ENCODE peak calls at places on chromosomes 11 and 22, in four cellular contexts. L is sigmoid colon; G is neuronal stem cell; K is CD4-positive, CD25-positive, alpha-beta regulatory T cell. S is an unnamed sample.

GRCh38 chr11:1749787-1750351 is 526 bp downstream of the IFITM10 start:
- DNase-seq in K (no peak), L (no peak), G (no peak), S (no peak)

GRCh38 chr22:20940178-20940790 is 23.1 kb downstream of the CRKL start:
- DNase-seq in G (no peak), K (no peak), L (no peak), S (no peak)

GRCh38 chr11:6992457-6993431 is 27.4 kb downstream of the ZNF214 start:
- DNase-seq in L (no peak), K (no peak), G (no peak), S (peak)

GRCh38 chr22:27397948-27398330 is 403.6 kb downstream of the MN1 start:
- DNase-seq in K (no peak), L (peak), G (no peak), S (peak)

GRCh38 chr11:128776434-128777284 is 82.8 kb downstream of the FLI1 start:
- DNase-seq in K (peak), L (no peak), G (peak), S (no peak)

GRCh38 chr11:69470301-69470700 is 11.2 kb upstream of the LINC01488 start:
- DNase-seq in K (no peak), L (no peak), G (no peak), S (no peak)

GRCh38 chr11:198236-198806 is 5.4 kb downstream of the SCGB1C1 start:
- DNase-seq in K (no peak), L (peak), G (no peak), S (no peak)

GRCh38 chr11:86955111-86955673 is at the start of gene FZD4:
- DNase-seq in G (peak), L (peak), K (peak), S (peak)

GRCh38 chr22:40404251-40405177 is 34.1 kb downstream of the SGSM3 start:
- DNase-seq in K (no peak), L (no peak), G (no peak), S (no peak)

GRCh38 chr11:19722702-19723101 is 10.1 kb downstream of the NAV2 start:
- DNase-seq in G (no peak), L (no peak), K (no peak), S (no peak)

GRCh38 chr11:78370406-78371172 is 47.0 kb downstream of the GAB2 start:
- DNase-seq in G (no peak), L (no peak), K (no peak), S (no peak)

GRCh38 chr11:2944530-2944929 is 15.3 kb upstream of the PHLDA2 start:
- DNase-seq in G (no peak), K (no peak), L (no peak), S (peak)

GRCh38 chr22:47423861-47424820 is 661.7 kb downstream of the TBC1D22A start:
- DNase-seq in L (no peak), G (no peak), K (no peak), S (no peak)

GRCh38 chr22:47356433-47357011 is 594.1 kb downstream of the TBC1D22A start:
- DNase-seq in K (no peak), G (no peak), L (no peak), S (no peak)

GRCh38 chr11:59866397-59866796 is at the start of gene TCN1:
- DNase-seq in G (no peak), K (no peak), L (no peak), S (no peak)

GRCh38 chr22:36369004-36369921 is 18.5 kb downstream of the MYH9 start:
- DNase-seq in L (no peak), K (no peak), G (no peak), S (no peak)

GRCh38 chr22:48494968-48495750 is 1332.5 kb downstream of the BRD1 start:
- DNase-seq in K (no peak), L (peak), G (no peak), S (no peak)

GRCh38 chr11:120471131-120471530 is 40.4 kb upstream of the GRIK4 start:
- DNase-seq in G (no peak), K (no peak), L (no peak), S (no peak)

GRCh38 chr11:72370201-72370600 is 64.1 kb downstream of the CLPB start:
- DNase-seq in G (no peak), L (no peak), K (no peak), S (no peak)

GRCh38 chr11:75241036-75241905 is 697 bp downstream of the TPBGL start:
- DNase-seq in L (peak), K (peak), G (peak), S (peak)

GRCh38 chr22:20724676-20725454 is 49.0 kb upstream of the SERPIND1 start:
- DNase-seq in L (no peak), G (no peak), K (no peak), S (no peak)

GRCh38 chr11:12822623-12823022 is 148.4 kb downstream of the TEAD1 start:
- DNase-seq in G (no peak), L (no peak), K (no peak), S (no peak)

GRCh38 chr22:35439365-35439717 is 39.4 kb downstream of the MCM5 start:
- DNase-seq in L (no peak), K (no peak), G (no peak), S (no peak)

GRCh38 chr11:114159802-114160588 is 100.5 kb downstream of the ZBTB16 start:
- DNase-seq in G (no peak), L (peak), K (peak), S (peak)

GRCh38 chr11:118002541-118003019 is 16.4 kb downstream of the IL10RA start:
- DNase-seq in G (peak), L (peak), K (peak), S (peak)

GRCh38 chr11:106540001-106540400 is 462.5 kb downstream of the AASDHPPT start:
- DNase-seq in K (no peak), L (no peak), G (no peak), S (no peak)

GRCh38 chr11:19872526-19873135 is 160.0 kb downstream of the NAV2 start:
- DNase-seq in L (no peak), G (no peak), K (no peak), S (no peak)

GRCh38 chr11:41788177-41788576 is 328.7 kb upstream of the LRRC4C start:
- DNase-seq in G (no peak), K (no peak), L (no peak), S (no peak)
- H3K4me3 ChIP-seq in G (no peak), K (no peak), L (no peak), S (no peak)

GRCh38 chr22:31082606-31083376 is 1.7 kb downstream of the SMTN start:
- DNase-seq in L (peak), G (no peak), K (peak), S (peak)
- H3K27ac ChIP-seq in L (peak), G (no peak), K (no peak), S (peak)

DNA sequence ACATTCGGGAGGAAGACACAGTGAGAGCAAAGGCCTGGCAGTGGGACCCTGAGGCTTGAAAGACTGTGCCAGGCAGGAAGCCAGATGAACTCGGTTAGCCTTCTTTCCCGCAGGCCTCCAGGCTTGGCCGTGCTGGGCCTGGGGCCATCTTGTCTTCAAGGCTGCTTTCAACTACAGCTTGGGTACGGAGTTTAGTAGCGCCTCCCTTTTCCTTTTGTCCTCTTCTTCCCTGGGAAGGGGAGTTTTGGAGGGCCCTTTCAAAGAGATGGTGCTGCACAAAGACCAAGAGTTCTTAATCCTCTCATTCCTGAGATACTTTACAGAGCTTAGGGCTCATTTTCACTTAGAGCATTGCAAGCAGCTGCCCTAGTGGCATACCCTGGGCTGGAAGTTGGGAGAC is 87.5 kb downstream of the TP53I11 start:
- DNase-seq in G (peak), L (no peak), K (no peak), S (no peak)
- H3K4me3 ChIP-seq in G (no peak), L (no peak), K (no peak), S (no peak)

GRCh38 chr11:10798330-10798980 is 10.3 kb downstream of the EIF4G2 start:
- DNase-seq in G (no peak), L (no peak), K (peak), S (no peak)
- H3K27ac ChIP-seq in G (no peak), L (no peak), K (peak), S (no peak)

GRCh38 chr22:42932857-42933782 is 76.0 kb upstream of the ARFGAP3 start:
- DNase-seq in L (no peak), G (no peak), K (peak), S (no peak)
- H3K4me3 ChIP-seq in L (no peak), G (no peak), K (peak), S (no peak)

GRCh38 chr11:68092411-68092810 is 28.8 kb downstream of the CHKA start:
- DNase-seq in K (no peak), L (no peak), G (no peak), S (no peak)

GRCh38 chr11:68093565-68093964 is 27.6 kb downstream of the CHKA start:
- DNase-seq in K (no peak), L (no peak), G (no peak), S (no peak)

GRCh38 chr11:68090706-68091105 is 30.5 kb downstream of the CHKA start:
- DNase-seq in K (peak), G (no peak), L (no peak), S (no peak)

DNA sequence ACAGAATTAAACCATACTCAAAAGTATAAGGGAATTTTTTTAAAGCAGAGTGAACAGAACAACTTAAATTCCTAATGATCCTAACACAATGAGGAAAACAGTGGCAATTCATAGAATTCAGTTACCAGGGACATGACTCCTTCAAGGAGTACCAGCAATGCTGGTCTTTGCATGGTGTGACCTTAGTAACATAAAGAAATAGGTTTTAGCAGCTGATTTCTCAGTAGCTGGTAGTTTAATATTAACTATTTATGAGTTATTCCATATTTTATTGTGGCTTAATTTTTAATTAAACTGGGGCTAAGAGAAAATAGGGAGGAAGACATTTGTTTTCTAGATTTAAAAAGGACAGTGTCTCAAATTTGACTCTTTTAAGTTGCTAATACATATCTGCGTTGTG is 30.9 kb downstream of the CHKA start:
- DNase-seq in K (no peak), G (no peak), L (no peak), S (no peak)
- H3K27ac ChIP-seq in K (no peak), G (no peak), L (no peak), S (no peak)

DNA sequence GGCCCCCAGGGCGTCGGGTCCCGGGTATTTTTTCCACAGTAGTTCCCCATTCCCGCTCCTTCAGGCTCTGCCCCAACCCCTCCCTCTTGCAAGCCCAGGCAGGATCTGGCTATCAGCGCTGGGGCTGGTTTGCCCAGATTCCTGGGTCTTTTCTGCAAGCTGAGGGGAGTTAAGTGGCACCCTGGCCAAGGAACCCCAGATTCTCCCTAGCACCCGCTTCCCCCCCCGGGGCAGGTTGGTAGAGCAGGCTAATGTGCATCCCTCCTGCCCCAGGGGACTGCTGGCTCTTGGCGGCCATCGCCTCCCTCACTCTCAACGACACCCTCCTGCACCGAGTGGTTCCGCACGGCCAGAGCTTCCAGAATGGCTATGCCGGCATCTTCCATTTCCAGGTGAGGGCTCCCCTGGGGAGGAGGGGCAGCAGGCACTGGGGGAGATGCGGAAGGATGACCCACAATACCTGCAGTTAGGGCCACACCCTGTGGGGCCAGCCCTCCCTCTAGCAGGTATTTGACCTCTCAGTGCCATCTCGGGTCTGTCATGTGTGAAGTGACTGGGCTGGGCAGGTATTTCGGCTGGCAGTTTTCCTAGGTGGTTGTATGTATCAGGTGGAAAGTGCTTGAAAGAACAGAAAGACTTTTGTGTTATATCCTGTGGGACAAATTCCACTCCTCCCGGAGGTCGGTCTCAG is 1.6 kb downstream of the CAPN1 start:
- DNase-seq in L (no peak), K (no peak), G (no peak), S (no peak)
- H3K4me3 ChIP-seq in L (no peak), K (no peak), G (no peak), S (no peak)

DNA sequence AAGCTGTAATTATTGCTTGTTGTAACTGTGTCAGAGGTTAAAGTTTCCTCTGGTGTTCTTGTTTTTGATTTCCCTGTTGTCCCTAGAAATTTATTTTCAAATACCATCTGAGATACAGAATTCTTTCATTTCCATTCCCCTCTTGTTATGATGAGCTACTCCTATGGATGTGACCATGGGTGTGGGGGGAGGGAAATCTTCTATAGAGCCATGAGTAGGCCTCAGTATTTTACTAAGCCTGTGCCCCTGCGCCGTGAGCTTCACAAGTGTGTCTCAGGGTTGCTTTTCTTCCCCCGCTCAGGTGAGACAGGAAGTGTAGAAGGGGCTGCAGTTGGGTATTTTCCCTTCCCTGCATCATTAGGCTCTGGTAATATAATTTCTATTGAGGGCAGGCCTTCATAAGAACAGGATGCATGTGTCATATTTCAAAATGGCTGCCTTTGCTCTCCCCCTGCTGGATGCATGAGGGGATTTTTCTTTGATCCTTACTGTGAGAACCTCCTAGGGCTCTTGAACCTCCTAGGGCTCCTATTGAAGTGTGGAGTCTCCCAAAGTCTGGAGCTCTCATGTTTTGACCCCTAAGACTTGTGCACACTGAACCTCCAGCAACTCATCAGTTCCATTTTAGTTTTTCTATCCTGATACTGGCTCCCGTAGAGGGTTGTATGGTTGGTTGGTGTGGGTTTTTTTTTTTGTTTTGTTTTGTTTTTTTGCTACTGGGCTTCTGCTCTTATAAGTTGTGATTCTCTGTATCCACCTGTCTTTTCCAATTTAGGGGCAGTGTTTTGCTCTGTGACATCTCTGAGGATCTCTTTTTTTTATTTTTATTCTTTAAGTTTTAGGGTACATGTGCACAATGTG is 658.2 kb downstream of the NTM start:
- DNase-seq in L (no peak), K (no peak), G (peak), S (no peak)
- H3K27ac ChIP-seq in L (no peak), K (no peak), G (no peak), S (no peak)

S was measured in uterus.